ENCODE peak calls at places on chromosomes 7 and 10, in six cellular contexts. G, I, Z, K, V and H are unnamed samples.

GRCh38 chr7:11212816-11213215 is 239.1 kb downstream of the PHF14 start:
- DNase-seq in G (no peak), I (no peak), Z (no peak), K (peak; percentile 52), V (peak; percentile 32), H (no peak)

GRCh38 chr10:132837905-132838304 is 52.0 kb upstream of the NKX6-2 start:
- DNase-seq in G (no peak), I (no peak), Z (no peak), K (no peak), V (no peak), H (no peak)

GRCh38 chr7:86600506-86601290 is 43.0 kb upstream of the GRM3 start:
- DNase-seq in G (no peak), I (no peak), Z (no peak), K (no peak), V (no peak), H (no peak)

GRCh38 chr7:105268056-105268455 is 120.7 kb downstream of the SRPK2 start:
- DNase-seq in G (no peak), I (no peak), Z (peak; percentile 83), K (peak; percentile 85), V (no peak), H (no peak)

GRCh38 chr7:80244206-80244956 is 109.8 kb downstream of the GNAI1 start:
- DNase-seq in G (no peak), I (peak; percentile 36), Z (no peak), K (no peak), V (no peak), H (no peak)

GRCh38 chr10:49000437-49001398 is 61.1 kb upstream of the LRRC18 start:
- DNase-seq in G (no peak), I (no peak), Z (no peak), K (no peak), V (no peak), H (no peak)

GRCh38 chr7:80218723-80219122 is 84.1 kb downstream of the GNAI1 start:
- DNase-seq in G (no peak), I (no peak), Z (peak; percentile 87), K (peak; percentile 93), V (no peak), H (no peak)

GRCh38 chr10:126568809-126569208 is 101.7 kb downstream of the C10orf90 start:
- DNase-seq in G (no peak), I (no peak), Z (no peak), K (no peak), V (no peak), H (no peak)

GRCh38 chr7:51299391-51300133 is 17.0 kb downstream of the COBL start:
- DNase-seq in G (no peak), I (no peak), Z (no peak), K (no peak), V (no peak), H (no peak)
- TF ChIP-seq CTCF in G (no peak), I (peak; percentile 12), Z (no peak), K (peak; percentile 12), V (no peak), H (no peak)

GRCh38 chr10:44506386-44506785 is 121.5 kb upstream of the CXCL12 start:
- DNase-seq in G (no peak), I (no peak), Z (no peak), K (no peak), V (no peak), H (no peak)
- TF ChIP-seq CTCF in G (no peak), I (no peak), Z (no peak), K (no peak), V (no peak), H (no peak)

DNA sequence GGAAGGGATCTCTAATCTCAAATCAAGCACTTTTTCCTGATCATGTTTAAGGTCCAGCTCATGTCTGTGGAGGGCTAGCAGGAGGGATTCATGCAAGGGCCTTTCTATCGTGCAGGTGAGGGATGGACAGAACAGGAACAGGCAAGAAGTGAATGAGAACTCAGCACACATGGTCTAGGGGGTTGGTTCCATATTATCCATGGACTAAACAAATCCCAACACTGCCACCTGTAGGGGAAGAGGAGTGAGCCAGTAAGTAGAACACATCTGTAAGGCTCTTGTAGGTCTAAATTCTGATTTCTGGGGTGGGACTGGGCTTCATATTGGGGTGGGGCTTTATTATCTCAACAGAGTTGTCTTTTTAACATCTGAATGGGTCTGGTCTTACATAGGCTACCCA is 138.0 kb upstream of the TARP start:
- DNase-seq in G (no peak), I (no peak), Z (no peak), K (no peak), V (no peak), H (no peak)
- TF ChIP-seq CTCF in G (no peak), I (no peak), Z (no peak), K (peak; percentile 46), V (peak; percentile 11), H (peak; percentile 34)

GRCh38 chr10:15726042-15726441 is 6.3 kb upstream of the ITGA8 start:
- DNase-seq in G (no peak), I (no peak), Z (no peak), K (no peak), V (no peak), H (no peak)
- TF ChIP-seq CTCF in G (no peak), I (no peak), Z (no peak), K (no peak), V (no peak), H (no peak)

GRCh38 chr7:76223286-76223972 is 21.7 kb downstream of the SRRM3 start:
- DNase-seq in G (no peak), I (no peak), Z (no peak), K (no peak), V (no peak), H (no peak)

GRCh38 chr7:76217942-76218566 is 16.4 kb downstream of the SRRM3 start:
- DNase-seq in G (no peak), I (no peak), Z (no peak), K (no peak), V (no peak), H (no peak)

GRCh38 chr7:76222839-76223238 is 21.1 kb downstream of the SRRM3 start:
- DNase-seq in G (no peak), I (no peak), Z (no peak), K (no peak), V (no peak), H (no peak)

GRCh38 chr7:76222333-76222732 is 20.6 kb downstream of the SRRM3 start:
- DNase-seq in G (no peak), I (no peak), Z (no peak), K (no peak), V (no peak), H (no peak)

GRCh38 chr7:76220185-76221057 is 18.7 kb downstream of the SRRM3 start:
- DNase-seq in G (peak; percentile 21), I (no peak), Z (peak; percentile 51), K (peak; percentile 30), V (no peak), H (no peak)
- TF ChIP-seq CTCF in G (no peak), I (no peak), Z (no peak), K (no peak), V (peak; percentile 17), H (no peak)

GRCh38 chr10:60336901-60337630 is 52.6 kb downstream of the ANK3 start:
- DNase-seq in G (no peak), I (no peak), Z (no peak), K (no peak), V (no peak), H (no peak)

GRCh38 chr10:60338002-60338564 is 51.6 kb downstream of the ANK3 start:
- DNase-seq in G (no peak), I (no peak), Z (no peak), K (no peak), V (no peak), H (no peak)

GRCh38 chr10:60334991-60335390 is 54.7 kb downstream of the ANK3 start:
- DNase-seq in G (no peak), I (no peak), Z (peak; percentile 71), K (no peak), V (peak; percentile 29), H (no peak)

GRCh38 chr10:60331886-60332285 is 57.8 kb downstream of the ANK3 start:
- DNase-seq in G (no peak), I (no peak), Z (no peak), K (no peak), V (no peak), H (no peak)

DNA sequence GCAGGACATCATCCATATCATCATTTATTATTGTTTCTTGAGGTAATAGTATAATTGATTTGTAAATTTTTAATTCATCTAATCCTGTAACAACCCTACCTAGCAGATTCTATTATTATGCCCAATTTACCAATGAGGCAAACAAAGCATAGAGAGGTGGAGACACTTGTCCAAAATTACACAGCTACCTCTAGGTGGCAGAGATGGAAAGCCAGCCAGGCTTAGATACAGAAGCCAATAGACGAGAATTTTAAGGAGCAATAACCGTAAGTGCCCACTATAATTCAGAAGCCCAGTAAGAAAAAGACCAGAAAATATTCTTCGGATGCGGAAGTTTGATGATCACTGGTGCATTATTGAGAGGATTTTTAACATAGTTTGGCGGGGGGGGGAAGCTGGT is 54.0 kb downstream of the ANK3 start:
- DNase-seq in G (no peak), I (no peak), Z (no peak), K (peak; percentile 33), V (no peak), H (no peak)
- TF ChIP-seq CTCF in G (no peak), I (no peak), Z (no peak), K (peak; percentile 66), V (no peak), H (peak; percentile 46)